ENCODE peak calls at places on chromosomes 3 and 15, in nine cellular contexts. B is Peyer's patch, J is heart right ventricle, S is heart left ventricle, X is astrocyte, D is mammary epithelial cell, M is caudate nucleus, F is GM23338, G is PC-9. C is an unnamed sample.
A peak's percentile ranks its signal among the peaks of the same experiment; 100 is the strongest.

GRCh38 chr3:194095464-194095863 is 40.5 kb upstream of the HES1 start:
- DNase-seq in B (no peak), F (no peak), S (peak; percentile 61), G (no peak), X (no peak), J (peak; percentile 72), M (no peak), D (no peak), C (no peak)

GRCh38 chr3:159804726-159805410 is 183.8 kb upstream of the IL12A start:
- DNase-seq in S (peak; percentile 79), X (peak; percentile 81), D (peak; percentile 79), F (peak; percentile 95), J (peak; percentile 82), B (no peak), G (peak; percentile 73), M (peak; percentile 60), C (peak; percentile 65)

GRCh38 chr15:85777291-85778106 is 17.2 kb downstream of the KLHL25 start:
- DNase-seq in J (no peak), M (no peak), F (no peak), B (no peak), S (no peak), D (no peak), G (no peak), X (no peak), C (no peak)

GRCh38 chr3:14440531-14441239 is 38.3 kb downstream of the SLC6A6 start:
- DNase-seq in B (no peak), J (no peak), G (peak; percentile 42), M (peak; percentile 45), X (no peak), S (no peak), F (peak; percentile 77), D (no peak), C (no peak)

GRCh38 chr3:139306078-139306477 is 37.7 kb upstream of the MRPS22 start:
- DNase-seq in M (no peak), G (no peak), B (no peak), X (no peak), J (no peak), F (no peak), S (no peak), D (no peak), C (no peak)

GRCh38 chr3:186331043-186331442 is 31.0 kb downstream of the DGKG start:
- DNase-seq in X (no peak), S (no peak), F (no peak), M (no peak), J (no peak), B (no peak), D (no peak), G (no peak), C (no peak)

GRCh38 chr3:193778676-193779075 is 185.7 kb downstream of the OPA1 start:
- DNase-seq in J (no peak), B (no peak), S (no peak), X (no peak), F (no peak), D (no peak), M (no peak), G (no peak), C (no peak)

GRCh38 chr3:138975366-138975765 is 28.3 kb downstream of the FOXL2NB start:
- DNase-seq in G (no peak), S (no peak), B (no peak), X (no peak), D (no peak), M (no peak), F (no peak), J (no peak), C (no peak)

GRCh38 chr3:13268961-13269391 is 151.1 kb downstream of the NUP210 start:
- DNase-seq in X (no peak), S (no peak), J (no peak), F (no peak), G (no peak), M (no peak), B (peak; percentile 12), D (no peak), C (no peak)

GRCh38 chr15:64014995-64015394 is 31.3 kb downstream of the DAPK2 start:
- DNase-seq in J (peak; percentile 60), X (no peak), B (no peak), D (no peak), G (no peak), S (peak; percentile 64), F (no peak), M (no peak), C (peak; percentile 82)

GRCh38 chr3:153757839-153758238 is 363.4 kb upstream of the ARHGEF26 start:
- DNase-seq in G (no peak), S (no peak), B (no peak), X (no peak), D (no peak), J (no peak), M (no peak), F (no peak), C (no peak)

GRCh38 chr15:63973212-63974009 is 72.9 kb downstream of the DAPK2 start:
- DNase-seq in J (no peak), S (no peak), M (no peak), D (peak; percentile 42), B (no peak), F (no peak), X (peak; percentile 55), G (no peak), C (no peak)

GRCh38 chr3:46710229-46710628 is 7.4 kb downstream of the PRSS50 start:
- DNase-seq in S (no peak), X (no peak), J (no peak), F (no peak), B (peak; percentile 25), D (no peak), M (no peak), G (no peak), C (no peak)

GRCh38 chr3:15708882-15709677 is 88.7 kb downstream of the ANKRD28 start:
- DNase-seq in J (no peak), S (no peak), D (peak; percentile 47), F (no peak), B (no peak), G (no peak), X (peak; percentile 17), M (no peak), C (no peak)

GRCh38 chr3:139127101-139127500 is 82.4 kb upstream of the PRR23C start:
- DNase-seq in B (no peak), F (no peak), J (no peak), G (no peak), S (no peak), D (peak; percentile 90), X (peak; percentile 58), M (no peak), C (no peak)

GRCh38 chr3:32176989-32177701 is 61.3 kb upstream of the CMTM8 start:
- DNase-seq in F (peak; percentile 87), D (peak; percentile 75), G (peak; percentile 62), B (no peak), M (no peak), S (peak; percentile 19), J (peak; percentile 56), X (peak; percentile 23), C (peak; percentile 41)

GRCh38 chr3:187251599-187251998 is 39.9 kb downstream of the MASP1 start:
- DNase-seq in X (no peak), G (no peak), J (no peak), B (no peak), F (no peak), D (peak; percentile 20), M (no peak), S (no peak), C (no peak)

GRCh38 chr3:184277366-184277765 is 1.5 kb downstream of the ECE2 start:
- DNase-seq in B (no peak), M (no peak), F (no peak), D (no peak), G (no peak), S (no peak), X (no peak), J (no peak), C (no peak)

GRCh38 chr3:37935290-37935668 is 55.3 kb upstream of the VILL start:
- DNase-seq in F (no peak), G (no peak), X (peak; percentile 41), J (no peak), B (no peak), D (no peak), M (no peak), S (no peak), C (no peak)

GRCh38 chr15:35460616-35461015 is 85.3 kb downstream of the DPH6 start:
- DNase-seq in G (no peak), F (no peak), J (no peak), D (no peak), M (no peak), B (no peak), X (no peak), S (no peak), C (no peak)

GRCh38 chr15:101183226-101183925 is 68.5 kb downstream of the CHSY1 start:
- DNase-seq in S (no peak), F (no peak), D (no peak), X (no peak), G (no peak), J (no peak), B (no peak), M (no peak), C (no peak)

GRCh38 chr15:61069369-61070075 is 159.6 kb downstream of the RORA start:
- DNase-seq in D (no peak), F (no peak), M (no peak), J (peak; percentile 18), S (no peak), G (no peak), B (no peak), X (no peak), C (no peak)

GRCh38 chr15:99252326-99252725 is 1.0 kb downstream of the LRRC28 start:
- DNase-seq in M (no peak), D (no peak), G (no peak), B (no peak), S (no peak), F (no peak), X (no peak), J (no peak), C (no peak)
- H3K27ac ChIP-seq in M (no peak overlapping the region), D (no peak overlapping the region), G (no peak overlapping the region), B (peak overlapping the region; percentile 92), S (no peak overlapping the region), F (no peak overlapping the region), X (no peak overlapping the region), J (peak overlapping the region; percentile 94), C (peak overlapping the region; percentile 93)

GRCh38 chr3:73405853-73406252 is 218.9 kb downstream of the PDZRN3 start:
- DNase-seq in D (no peak), X (no peak), S (no peak), J (no peak), B (no peak), F (no peak), G (no peak), M (no peak), C (no peak)
- H3K27ac ChIP-seq in D (no peak overlapping the region), X (no peak overlapping the region), S (no peak overlapping the region), J (no peak overlapping the region), B (peak overlapping the region; percentile 61), F (no peak overlapping the region), G (no peak overlapping the region), M (no peak overlapping the region), C (no peak overlapping the region)

GRCh38 chr3:25787689-25788088 is 2.2 kb upstream of the OXSM start:
- DNase-seq in J (no peak), G (no peak), B (no peak), D (no peak), S (no peak), F (no peak), X (no peak), M (no peak), C (no peak)
- H3K27ac ChIP-seq in J (no peak overlapping the region), G (no peak overlapping the region), B (no peak overlapping the region), D (no peak overlapping the region), S (no peak overlapping the region), F (no peak overlapping the region), X (no peak overlapping the region), M (no peak overlapping the region), C (no peak overlapping the region)

DNA sequence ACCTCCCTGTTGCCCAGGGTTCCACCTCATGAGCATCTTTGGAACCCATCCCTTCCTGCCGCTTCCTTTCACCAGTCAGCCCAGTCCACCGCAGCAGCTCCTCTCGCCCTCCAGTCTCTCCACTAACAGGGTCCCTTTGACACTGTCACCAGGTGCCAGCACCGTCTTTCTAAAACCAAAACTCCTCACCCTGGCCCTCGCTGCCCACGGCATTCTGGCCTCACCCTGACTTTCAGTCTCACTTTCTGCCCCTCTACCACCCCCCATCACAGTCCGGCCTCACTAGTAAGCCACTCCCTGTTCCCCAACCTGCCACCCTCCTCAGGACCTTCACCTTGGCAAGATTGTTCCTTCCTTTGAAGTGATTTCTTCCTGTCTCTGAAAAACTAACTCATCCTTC is 4.2 kb downstream of the PPCDC start:
- DNase-seq in S (no peak), J (no peak), G (no peak), M (no peak), X (no peak), D (no peak), F (no peak), B (no peak), C (no peak)
- H3K27ac ChIP-seq in S (no peak overlapping the region), J (no peak overlapping the region), G (no peak overlapping the region), M (no peak overlapping the region), X (no peak overlapping the region), D (no peak overlapping the region), F (no peak overlapping the region), B (no peak overlapping the region), C (no peak overlapping the region)